ENCODE peak calls at places on chromosomes 11 and 22, in nine cellular contexts. Z is sigmoid colon, T is ovary, E is IMR-90, X is adrenal gland, O is prostate gland, I is uterus, D is endothelial cell of umbilical vein, N is heart left ventricle. B is an unnamed sample.

GRCh38 chr22:23575601-23576000 is 4.5 kb downstream of the IGLL1 start:
- DNase-seq in O (no peak), E (no peak), N (peak), D (no peak), X (no peak), T (no peak), I (no peak), Z (no peak), B (no peak)

GRCh38 chr22:38697055-38697980 is 3.4 kb downstream of the JOSD1 start:
- DNase-seq in Z (peak), E (peak), X (peak), N (no peak), O (peak), D (peak), T (no peak), I (no peak), B (no peak)

GRCh38 chr22:42693055-42693762 is 27.5 kb downstream of the A4GALT start:
- DNase-seq in Z (no peak), E (no peak), O (no peak), T (no peak), N (no peak), D (no peak), X (no peak), I (no peak), B (no peak)

GRCh38 chr11:72007089-72007476 is 8.4 kb downstream of the IL18BP start:
- DNase-seq in E (no peak), I (no peak), D (no peak), X (no peak), T (no peak), Z (peak), N (no peak), O (no peak), B (peak)

GRCh38 chr11:44633641-44634040 is 68.2 kb downstream of the CD82 start:
- DNase-seq in X (no peak), O (no peak), T (no peak), D (no peak), Z (peak), I (no peak), E (no peak), N (no peak), B (no peak)

GRCh38 chr11:111982019-111982464 is 43.2 kb upstream of the DLAT start:
- DNase-seq in N (no peak), D (peak), O (peak), T (no peak), X (peak), I (peak), Z (no peak), E (peak), B (peak)

GRCh38 chr11:27735281-27735680 is 35.0 kb upstream of the BDNF start:
- DNase-seq in Z (no peak), D (peak), T (no peak), I (no peak), O (no peak), N (no peak), X (no peak), E (no peak), B (no peak)

GRCh38 chr11:45812581-45813548 is 7.9 kb downstream of the SLC35C1 start:
- DNase-seq in O (no peak), Z (peak), N (no peak), T (no peak), I (peak), D (no peak), X (no peak), E (no peak), B (no peak)

GRCh38 chr11:118895093-118896039 is 11.7 kb downstream of the CXCR5 start:
- DNase-seq in D (no peak), X (no peak), I (no peak), O (no peak), T (peak), N (peak), E (no peak), Z (no peak), B (no peak)

GRCh38 chr11:72598901-72599300 is 75.3 kb downstream of the PDE2A start:
- DNase-seq in D (peak), E (peak), Z (peak), I (no peak), T (peak), O (peak), X (peak), N (no peak), B (no peak)

GRCh38 chr11:81237139-81237538 is 1496.5 kb downstream of the FAM181B start:
- DNase-seq in X (peak), O (peak), D (peak), E (peak), T (no peak), N (no peak), I (no peak), Z (no peak), B (no peak)

GRCh38 chr22:37911273-37911672 is 5.2 kb downstream of the MICALL1 start:
- DNase-seq in N (no peak), I (no peak), D (no peak), X (no peak), T (no peak), O (no peak), Z (no peak), E (no peak), B (no peak)

GRCh38 chr11:27427183-27427980 is 45.2 kb downstream of the LGR4 start:
- DNase-seq in D (peak), E (peak), Z (no peak), O (no peak), N (no peak), I (no peak), X (no peak), T (no peak), B (no peak)

GRCh38 chr11:46298699-46299424 is 21.4 kb downstream of the CREB3L1 start:
- DNase-seq in Z (no peak), E (peak), O (no peak), I (no peak), T (no peak), N (no peak), D (no peak), X (peak), B (no peak)

GRCh38 chr11:72703281-72704008 is 29.2 kb upstream of the PDE2A start:
- DNase-seq in N (peak), T (peak), X (no peak), Z (peak), O (no peak), E (peak), D (no peak), I (peak), B (no peak)

GRCh38 chr11:105937331-105937730 is 84.7 kb downstream of the MSANTD4 start:
- DNase-seq in O (no peak), I (no peak), N (no peak), D (no peak), T (no peak), Z (no peak), X (no peak), E (peak), B (no peak)

GRCh38 chr11:48013269-48013901 is 33.0 kb downstream of the PTPRJ start:
- DNase-seq in N (peak), I (no peak), O (peak), D (peak), Z (peak), E (peak), X (no peak), T (no peak), B (peak)

GRCh38 chr11:9756461-9756860 is 92.6 kb downstream of the SWAP70 start:
- DNase-seq in O (no peak), D (no peak), N (no peak), X (no peak), T (no peak), I (no peak), Z (no peak), E (no peak), B (no peak)

GRCh38 chr22:25119609-25120008 is 80.0 kb upstream of the CRYBB3 start:
- DNase-seq in Z (no peak), X (no peak), N (no peak), T (no peak), D (no peak), O (no peak), E (no peak), I (no peak), B (no peak)

GRCh38 chr11:86021390-86021789 is 47.5 kb downstream of the PICALM start:
- DNase-seq in I (no peak), T (no peak), O (no peak), E (no peak), D (no peak), Z (no peak), X (no peak), N (no peak), B (no peak)

GRCh38 chr11:129959687-129960086 is 42.9 kb downstream of the PRDM10 start:
- DNase-seq in X (no peak), E (no peak), Z (no peak), D (no peak), T (no peak), O (no peak), I (no peak), N (no peak), B (no peak)

GRCh38 chr22:27399161-27399560 is 402.4 kb downstream of the MN1 start:
- DNase-seq in E (no peak), D (no peak), I (no peak), Z (no peak), N (no peak), T (peak), X (peak), O (no peak), B (no peak)

GRCh38 chr11:93116641-93117577 is 80.9 kb downstream of the SLC36A4 start:
- DNase-seq in I (no peak), X (no peak), D (no peak), O (no peak), Z (no peak), N (no peak), E (peak), T (no peak), B (no peak)

GRCh38 chr11:980438-981365 is 55.0 kb downstream of the AP2A2 start:
- DNase-seq in E (no peak), X (no peak), D (no peak), O (no peak), Z (no peak), N (no peak), T (no peak), I (no peak), B (no peak)

GRCh38 chr11:62124186-62125113 is 639 bp downstream of the INCENP start:
- DNase-seq in Z (peak), T (peak), I (no peak), D (peak), X (peak), O (peak), N (no peak), E (peak), B (peak)

GRCh38 chr11:65865550-65866172 is 5.4 kb downstream of the MUS81 start:
- DNase-seq in T (peak), I (peak), E (no peak), D (no peak), Z (no peak), N (peak), X (no peak), O (no peak), B (no peak)

GRCh38 chr11:1570531-1570895 is 1.6 kb downstream of the DUSP8 start:
- DNase-seq in N (no peak), I (no peak), D (no peak), Z (peak), X (no peak), O (no peak), E (no peak), T (peak), B (no peak)

GRCh38 chr22:40714514-40714966 is 35.3 kb downstream of the MCHR1 start:
- DNase-seq in E (peak), X (no peak), O (no peak), Z (no peak), D (peak), I (peak), N (no peak), T (peak), B (peak)

GRCh38 chr11:77361184-77361583 is 59.7 kb upstream of the GDPD4 start:
- DNase-seq in E (peak), T (no peak), N (no peak), O (no peak), X (no peak), D (no peak), I (no peak), Z (no peak), B (no peak)

GRCh38 chr11:17478064-17478463 is 1.4 kb upstream of the ABCC8 start:
- DNase-seq in X (no peak), N (no peak), D (no peak), O (no peak), E (no peak), I (no peak), T (no peak), Z (no peak), B (no peak)

GRCh38 chr11:17477361-17477760 is 716 bp upstream of the ABCC8 start:
- DNase-seq in D (no peak), O (no peak), T (no peak), X (no peak), N (no peak), E (no peak), Z (no peak), I (no peak), B (no peak)

GRCh38 chr11:17477084-17477333 is 364 bp upstream of the ABCC8 start:
- DNase-seq in X (no peak), D (no peak), Z (no peak), E (no peak), O (no peak), N (no peak), T (no peak), I (no peak), B (no peak)

GRCh38 chr11:17476317-17477083 is at the start of gene ABCC8:
- DNase-seq in N (no peak), O (no peak), X (no peak), E (no peak), T (no peak), Z (no peak), D (no peak), I (no peak), B (no peak)

DNA sequence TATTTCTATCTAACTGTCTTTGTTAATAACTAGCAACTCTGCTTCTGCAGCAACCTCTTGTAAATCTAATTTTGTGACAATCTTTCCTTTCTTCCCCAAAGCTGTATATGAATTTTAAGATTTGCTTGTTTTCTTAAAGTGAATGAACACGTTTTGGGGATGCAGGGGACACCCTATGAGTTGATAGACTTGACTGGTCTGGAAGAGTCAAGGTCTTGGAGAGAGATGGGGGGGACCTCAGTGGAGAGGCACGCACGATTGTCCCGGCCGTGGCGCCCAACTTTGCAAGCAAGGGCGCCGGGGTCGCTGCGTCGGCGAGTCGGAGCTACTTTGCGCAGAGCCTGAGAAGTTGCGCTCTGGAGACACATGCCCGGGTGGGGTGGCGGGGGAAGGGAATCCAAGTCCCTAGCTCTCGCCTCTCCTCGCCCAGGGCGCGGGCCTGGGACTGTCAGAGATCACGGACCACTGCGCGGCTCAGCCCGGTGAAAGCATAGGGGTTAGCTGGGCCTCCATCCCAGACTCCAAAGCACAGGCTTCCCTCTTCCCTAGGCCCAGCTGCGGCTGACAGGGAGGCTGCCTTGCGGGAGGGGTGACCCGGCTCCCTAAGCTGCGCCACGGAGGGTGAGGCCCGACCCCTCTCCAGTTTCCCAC is 854 bp downstream of the ABCC8 start:
- DNase-seq in Z (no peak), I (no peak), X (no peak), T (no peak), N (no peak), O (no peak), E (no peak), D (no peak), B (no peak)
- H3K4me3 ChIP-seq in Z (peak), I (no peak), X (no peak), T (no peak), N (peak), O (peak), E (no peak), D (no peak), B (peak)

GRCh38 chr22:35312198-35313059 is 12.7 kb downstream of the TOM1 start:
- DNase-seq in N (no peak), Z (peak), X (no peak), O (no peak), E (peak), T (peak), D (peak), I (no peak), B (no peak)
- TF ChIP-seq POLR2A in N (peak), Z (no peak), X (no peak), O (no peak), E (no peak), T (no peak), D (no peak), I (no peak), B (no peak)

GRCh38 chr22:46119093-46119728 is 31.1 kb upstream of the PPARA start:
- DNase-seq in Z (no peak), X (no peak), E (no peak), T (no peak), O (no peak), D (no peak), I (no peak), N (no peak), B (no peak)

GRCh38 chr22:46120420-46120737 is 29.9 kb upstream of the PPARA start:
- DNase-seq in D (no peak), T (no peak), I (no peak), N (no peak), O (no peak), E (no peak), Z (no peak), X (no peak), B (no peak)

GRCh38 chr22:46121079-46121478 is 29.2 kb upstream of the PPARA start:
- DNase-seq in O (no peak), E (no peak), X (no peak), D (no peak), N (no peak), I (no peak), Z (no peak), T (no peak), B (no peak)

GRCh38 chr22:46121523-46122287 is 28.6 kb upstream of the PPARA start:
- DNase-seq in N (no peak), Z (no peak), D (no peak), X (no peak), I (no peak), O (no peak), T (no peak), E (no peak), B (no peak)

DNA sequence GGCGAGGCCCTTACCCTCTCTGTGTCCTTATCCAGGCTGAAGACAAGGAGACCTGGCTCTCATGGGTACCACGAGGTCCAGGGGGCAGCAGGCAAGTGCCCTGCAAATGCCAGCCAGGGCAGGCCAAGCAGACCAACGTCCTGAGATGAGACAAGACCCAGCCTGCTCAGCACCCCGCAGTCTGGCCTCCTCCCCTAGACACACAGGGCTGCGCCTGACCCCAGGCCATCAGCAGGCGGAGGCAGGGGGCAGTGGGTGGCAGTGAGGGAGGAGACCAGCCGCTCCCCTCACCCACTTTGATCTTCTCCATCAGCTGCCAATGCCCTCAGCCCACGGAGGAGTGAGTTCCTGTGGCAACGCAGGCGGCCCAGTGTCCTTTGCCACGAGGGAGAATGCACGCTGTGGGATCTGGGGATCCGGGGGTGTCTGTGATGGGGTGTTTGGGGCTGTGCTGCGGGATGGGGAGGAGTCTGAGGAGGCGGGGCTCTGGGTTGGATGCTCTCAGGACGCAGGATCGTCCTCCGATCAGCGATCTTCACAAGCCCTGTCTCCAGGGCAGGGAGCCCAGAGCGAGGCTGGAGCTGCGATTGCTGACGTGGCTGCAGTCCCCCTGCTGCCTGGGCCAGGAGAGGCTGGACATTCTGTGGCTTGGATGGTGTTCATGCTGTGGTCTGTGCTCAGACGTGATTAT is 30.5 kb upstream of the PPARA start:
- DNase-seq in T (peak), Z (peak), N (peak), E (peak), I (peak), D (no peak), O (no peak), X (peak), B (no peak)
- H3K4me3 ChIP-seq in T (no peak), Z (no peak), N (no peak), E (no peak), I (no peak), D (no peak), O (no peak), X (no peak), B (peak)

GRCh38 chr11:67429038-67429668 is 859 bp downstream of the RPS6KB2 start:
- DNase-seq in E (no peak), O (no peak), N (no peak), Z (no peak), I (no peak), X (no peak), T (peak), D (no peak), B (no peak)

GRCh38 chr11:67423891-67424613 is 4.2 kb upstream of the RPS6KB2 start:
- DNase-seq in N (no peak), E (no peak), D (no peak), T (no peak), Z (no peak), I (no peak), O (no peak), X (no peak), B (no peak)

GRCh38 chr11:67431346-67432249 is 3.3 kb downstream of the RPS6KB2 start:
- DNase-seq in Z (no peak), N (no peak), T (no peak), O (no peak), X (no peak), E (no peak), D (no peak), I (no peak), B (no peak)

GRCh38 chr11:67429722-67430121 is 1.4 kb downstream of the RPS6KB2 start:
- DNase-seq in Z (no peak), I (no peak), X (no peak), D (no peak), N (no peak), T (peak), O (no peak), E (no peak), B (no peak)

DNA sequence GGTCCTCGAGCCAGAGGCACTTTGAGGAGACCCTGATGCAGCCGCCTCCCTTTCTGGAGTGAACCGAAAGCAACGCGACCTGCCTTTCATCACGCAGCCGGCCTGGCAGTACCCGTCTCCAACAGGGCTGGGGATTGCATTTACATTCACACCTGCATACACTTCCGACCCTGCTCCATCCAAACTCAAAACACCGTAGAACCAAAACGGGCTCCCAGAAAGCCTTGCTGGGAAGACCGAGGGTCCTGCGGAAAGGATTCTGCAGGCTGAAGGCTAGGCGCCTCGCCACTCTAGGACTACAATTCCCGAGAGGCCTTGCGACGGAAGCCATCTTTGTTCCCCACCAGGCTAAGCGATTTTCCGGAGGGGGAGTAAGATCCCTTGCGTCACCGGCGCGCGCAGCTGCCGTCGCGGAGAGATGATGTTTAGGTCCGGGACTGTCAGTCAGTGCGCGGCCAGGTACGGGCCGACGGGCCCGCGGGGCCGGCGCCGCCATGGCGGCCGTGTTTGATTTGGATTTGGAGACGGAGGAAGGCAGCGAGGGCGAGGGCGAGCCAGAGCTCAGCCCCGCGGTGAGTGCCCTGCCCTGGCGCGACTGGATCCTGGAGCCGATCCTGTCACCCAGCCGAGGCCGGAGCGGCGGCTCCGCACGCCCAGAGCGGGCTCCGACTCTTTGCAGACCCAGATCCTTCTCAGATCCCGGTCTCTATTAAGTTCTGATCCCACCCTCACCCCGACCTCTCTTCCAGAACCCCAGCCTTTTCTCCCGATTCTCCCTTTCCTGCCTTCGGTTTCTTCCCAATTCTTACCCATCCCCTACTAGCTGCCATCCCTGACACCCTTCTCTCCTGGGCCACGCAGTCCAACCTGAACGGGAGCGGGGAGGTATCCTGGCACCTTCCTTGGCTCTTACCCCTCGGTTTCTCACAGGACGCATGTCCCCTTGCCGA is at the start of gene RPS6KB2:
- DNase-seq in X (peak), T (peak), O (peak), Z (peak), E (peak), N (peak), I (peak), D (peak), B (peak)
- TF ChIP-seq POLR2A in X (peak), T (peak), O (peak), Z (peak), E (peak), N (peak), I (peak), D (peak), B (peak)

B was measured in breast epithelium.